ENCODE peak calls at places on chromosome 19, in four cellular contexts. X is GM23248, G is neuronal stem cell, H is brain microvascular endothelial cell. P is an unnamed sample.

GRCh38 chr19:20365146-20365545 is 198.1 kb downstream of the ZNF486 start:
- DNase-seq in H (no peak), X (no peak), G (no peak), P (no peak)

GRCh38 chr19:41189425-41190065 is 3.5 kb upstream of the CYP2S1 start:
- DNase-seq in X (no peak), G (no peak), H (no peak), P (no peak)

GRCh38 chr19:55382013-55382412 is 2.1 kb downstream of the TMEM238 start:
- DNase-seq in G (no peak), X (no peak), H (no peak), P (no peak)

GRCh38 chr19:12052057-12052570 is 647 bp downstream of the ZNF878 start:
- DNase-seq in X (peak; percentile 48), G (no peak), H (no peak), P (no peak)

GRCh38 chr19:47573076-47574026 is at the start of gene ZNF541:
- DNase-seq in H (no peak), G (no peak), X (peak; percentile 69), P (peak; percentile 42)

GRCh38 chr19:58558066-58558622 is at the start of gene UBE2M:
- DNase-seq in H (no peak), X (peak; percentile 77), G (no peak), P (no peak)

GRCh38 chr19:531753-532571 is at the start of gene CDC34:
- DNase-seq in H (no peak), G (no peak), X (peak; percentile 46), P (no peak)

GRCh38 chr19:29268721-29269483 is 56.0 kb upstream of the UQCRFS1 start:
- DNase-seq in H (no peak), G (no peak), X (no peak), P (no peak)

GRCh38 chr19:11554160-11554559 is 4.9 kb downstream of the ELOF1 start:
- DNase-seq in H (no peak), G (no peak), X (no peak), P (no peak)

GRCh38 chr19:29129148-29129547 is 83.8 kb downstream of the UQCRFS1 start:
- DNase-seq in H (no peak), X (no peak), G (no peak), P (no peak)

GRCh38 chr19:46299004-46299509 is 2.2 kb downstream of the HIF3A start:
- DNase-seq in H (peak; percentile 83), G (no peak), X (peak; percentile 88), P (peak; percentile 96)

GRCh38 chr19:2016041-2016807 is 710 bp upstream of the BTBD2 start:
- DNase-seq in G (peak; percentile 45), H (peak; percentile 40), X (peak; percentile 73), P (peak; percentile 91)

GRCh38 chr19:29410974-29411615 is 114.7 kb upstream of the VSTM2B start:
- DNase-seq in X (peak; percentile 7), H (no peak), G (no peak), P (no peak)

GRCh38 chr19:18651738-18652137 is 14.9 kb downstream of the KLHL26 start:
- DNase-seq in H (no peak), X (no peak), G (no peak), P (no peak)

GRCh38 chr19:38252385-38252784 is 3.8 kb downstream of the PPP1R14A start:
- DNase-seq in G (no peak), X (no peak), H (no peak), P (no peak)
- H3K27ac ChIP-seq in G (no peak overlapping the region), X (no peak overlapping the region), H (no peak overlapping the region), P (peak overlapping the region; percentile 12)

DNA sequence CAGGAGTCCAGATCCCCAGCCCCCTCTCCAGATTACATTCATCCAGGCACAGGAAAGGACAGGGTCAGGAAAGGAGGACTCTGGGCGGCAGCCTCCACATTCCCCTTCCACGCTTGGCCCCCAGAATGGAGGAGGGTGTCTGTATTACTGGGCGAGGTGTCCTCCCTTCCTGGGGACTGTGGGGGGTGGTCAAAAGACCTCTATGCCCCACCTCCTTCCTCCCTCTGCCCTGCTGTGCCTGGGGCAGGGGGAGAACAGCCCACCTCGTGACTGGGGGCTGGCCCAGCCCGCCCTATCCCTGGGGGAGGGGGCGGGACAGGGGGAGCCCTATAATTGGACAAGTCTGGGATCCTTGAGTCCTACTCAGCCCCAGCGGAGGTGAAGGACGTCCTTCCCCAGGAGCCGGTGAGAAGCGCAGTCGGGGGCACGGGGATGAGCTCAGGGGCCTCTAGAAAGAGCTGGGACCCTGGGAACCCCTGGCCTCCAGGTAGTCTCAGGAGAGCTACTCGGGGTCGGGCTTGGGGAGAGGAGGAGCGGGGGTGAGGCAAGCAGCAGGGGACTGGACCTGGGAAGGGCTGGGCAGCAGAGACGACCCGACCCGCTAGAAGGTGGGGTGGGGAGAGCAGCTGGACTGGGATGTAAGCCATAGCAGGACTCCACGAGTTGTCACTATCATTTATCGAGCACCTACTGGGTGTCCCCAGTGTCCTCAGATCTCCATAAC is at the start of gene APOE:
- DNase-seq in G (peak; percentile 48), H (no peak), X (peak; percentile 18), P (no peak)
- H3K27ac ChIP-seq in G (peak within 1 kb of the TSS; percentile 70), H (no peak within 1 kb of the TSS), X (no peak within 1 kb of the TSS), P (no peak within 1 kb of the TSS)

DNA sequence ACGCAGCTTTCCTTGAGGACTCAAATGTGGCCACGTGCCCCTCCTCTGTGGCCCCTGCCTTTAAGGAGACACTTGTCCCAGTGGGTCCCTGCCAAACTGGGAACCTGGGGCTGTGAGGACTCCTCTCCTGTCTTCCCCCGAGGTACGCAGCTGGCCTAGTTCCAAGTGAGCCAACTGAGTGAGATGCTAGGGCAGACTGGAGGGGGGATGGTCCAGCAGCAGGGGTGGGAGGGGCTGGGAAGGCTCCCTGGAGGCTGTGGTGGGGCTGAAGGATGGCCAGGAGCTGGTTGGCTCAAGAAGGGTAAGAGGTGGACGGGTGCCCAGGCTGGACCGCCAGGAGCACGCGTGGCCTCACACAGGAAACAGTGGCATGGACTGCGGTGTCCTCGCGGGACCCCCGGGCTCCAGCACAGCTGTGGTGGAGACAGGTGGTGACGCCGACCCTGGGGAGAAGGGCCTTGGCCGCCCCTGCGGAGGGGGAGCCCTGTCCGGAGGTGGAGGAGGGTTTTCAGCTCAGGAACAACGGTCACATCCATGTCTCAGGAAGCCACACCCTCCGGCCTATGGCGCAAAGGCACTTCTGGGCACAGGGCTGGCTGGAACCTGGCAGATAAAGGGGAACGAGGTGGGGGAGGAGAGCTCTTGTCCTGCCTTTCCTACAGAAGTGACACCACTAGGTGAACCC is 45.8 kb downstream of the MLLT1 start:
- DNase-seq in X (no peak), G (no peak), H (no peak), P (no peak)
- H3K27ac ChIP-seq in X (peak overlapping the region; percentile 90), G (no peak overlapping the region), H (no peak overlapping the region), P (peak overlapping the region; percentile 73)

GRCh38 chr19:3517638-3518037 is 11.5 kb downstream of the FZR1 start:
- DNase-seq in H (no peak), X (no peak), G (no peak), P (no peak)

GRCh38 chr19:3518231-3518630 is 12.1 kb downstream of the FZR1 start:
- DNase-seq in G (no peak), X (no peak), H (no peak), P (no peak)

GRCh38 chr19:3515891-3516422 is 9.8 kb downstream of the FZR1 start:
- DNase-seq in H (no peak), X (no peak), G (no peak), P (peak; percentile 60)

GRCh38 chr19:3514930-3515329 is 8.8 kb downstream of the FZR1 start:
- DNase-seq in X (peak; percentile 33), H (no peak), G (no peak), P (no peak)

GRCh38 chr19:3516675-3517207 is 10.6 kb downstream of the FZR1 start:
- DNase-seq in G (no peak), X (no peak), H (no peak), P (no peak)
- H3K27ac ChIP-seq in G (no peak overlapping the region), X (no peak overlapping the region), H (no peak overlapping the region), P (no peak overlapping the region)

GRCh38 chr19:7368456-7368855 is 19.7 kb downstream of the ARHGEF18 start:
- DNase-seq in X (no peak), G (no peak), H (no peak), P (no peak)
- H3K27ac ChIP-seq in X (peak overlapping the region; percentile 30), G (no peak overlapping the region), H (peak overlapping the region; percentile 9), P (no peak overlapping the region)

GRCh38 chr19:53394522-53394973 is 401 bp upstream of the ZNF765 start:
- DNase-seq in X (peak; percentile 79), H (no peak), G (no peak), P (no peak)
- H3K27ac ChIP-seq in X (peak overlapping the region; percentile 80), H (no peak overlapping the region), G (peak overlapping the region; percentile 78), P (peak overlapping the region; percentile 59)

GRCh38 chr19:5450482-5450881 is 4.7 kb upstream of the ZNRF4 start:
- DNase-seq in X (no peak), G (no peak), H (no peak), P (no peak)

GRCh38 chr19:5451494-5451893 is 3.7 kb upstream of the ZNRF4 start:
- DNase-seq in H (no peak), G (no peak), X (no peak), P (no peak)

GRCh38 chr19:5454743-5455142 is 474 bp upstream of the ZNRF4 start:
- DNase-seq in G (no peak), H (no peak), X (no peak), P (no peak)

GRCh38 chr19:5455367-5456129 is at the start of gene ZNRF4:
- DNase-seq in H (no peak), X (no peak), G (no peak), P (no peak)

GRCh38 chr19:5452594-5453565 is 2.3 kb upstream of the ZNRF4 start:
- DNase-seq in X (peak; percentile 41), G (no peak), H (peak; percentile 26), P (no peak)
- H3K27ac ChIP-seq in X (no peak overlapping the region), G (no peak overlapping the region), H (no peak overlapping the region), P (no peak overlapping the region)